ENCODE peak calls at places on chromosomes 11 and 22, in seven cellular contexts. One of them, this sample, is unnamed.
A peak's percentile ranks its signal among the peaks of the same experiment; 100 is the strongest.

GRCh38 chr11:71251761-71252433 is 480 bp downstream of the SHANK2 start:
- DNase-seq in cardiac muscle cell: peak; percentile 13
- DNase-seq in anterior cingulate cortex: no peak
- DNase-seq in neural crest cell: peak; percentile 57
- DNase-seq in GM19239: peak; percentile 79
- DNase-seq in HTR-8/SVneo: peak; percentile 44
- DNase-seq in EH: no peak
- DNase-seq in this sample: peak; percentile 63

GRCh38 chr11:128678017-128678416 is 15.9 kb upstream of the FLI1 start:
- DNase-seq in HTR-8/SVneo: no peak
- DNase-seq in anterior cingulate cortex: no peak
- DNase-seq in neural crest cell: no peak
- DNase-seq in cardiac muscle cell: no peak
- DNase-seq in GM19239: no peak
- DNase-seq in EH: peak; percentile 19
- DNase-seq in this sample: no peak

GRCh38 chr11:91299980-91300379 is 924.6 kb upstream of the FAT3 start:
- DNase-seq in neural crest cell: no peak
- DNase-seq in anterior cingulate cortex: no peak
- DNase-seq in GM19239: no peak
- DNase-seq in cardiac muscle cell: peak; percentile 1
- DNase-seq in EH: no peak
- DNase-seq in HTR-8/SVneo: peak; percentile 21
- DNase-seq in this sample: no peak

GRCh38 chr11:128582496-128583366 is 4.6 kb downstream of the ETS1 start:
- DNase-seq in EH: peak; percentile 94
- DNase-seq in HTR-8/SVneo: peak; percentile 60
- DNase-seq in neural crest cell: no peak
- DNase-seq in cardiac muscle cell: peak; percentile 92
- DNase-seq in anterior cingulate cortex: no peak
- DNase-seq in GM19239: no peak
- DNase-seq in this sample: no peak

GRCh38 chr11:68749501-68750196 is 1.7 kb downstream of the TESMIN start:
- DNase-seq in anterior cingulate cortex: no peak
- DNase-seq in HTR-8/SVneo: no peak
- DNase-seq in neural crest cell: peak; percentile 16
- DNase-seq in cardiac muscle cell: peak; percentile 20
- DNase-seq in EH: no peak
- DNase-seq in GM19239: no peak
- DNase-seq in this sample: peak; percentile 15

GRCh38 chr11:27722117-27722844 is 22.0 kb upstream of the BDNF start:
- DNase-seq in anterior cingulate cortex: no peak
- DNase-seq in HTR-8/SVneo: peak; percentile 41
- DNase-seq in cardiac muscle cell: peak; percentile 53
- DNase-seq in neural crest cell: peak; percentile 18
- DNase-seq in GM19239: no peak
- DNase-seq in EH: peak; percentile 67
- DNase-seq in this sample: peak; percentile 36

GRCh38 chr11:75565221-75565814 is 3.3 kb downstream of the SERPINH1 start:
- DNase-seq in anterior cingulate cortex: no peak
- DNase-seq in neural crest cell: no peak
- DNase-seq in cardiac muscle cell: peak; percentile 77
- DNase-seq in EH: peak; percentile 93
- DNase-seq in HTR-8/SVneo: peak; percentile 57
- DNase-seq in GM19239: no peak
- DNase-seq in this sample: no peak

GRCh38 chr22:40043086-40043485 is 48.3 kb downstream of the FAM83F start:
- DNase-seq in cardiac muscle cell: peak; percentile 81
- DNase-seq in EH: no peak
- DNase-seq in neural crest cell: no peak
- DNase-seq in anterior cingulate cortex: no peak
- DNase-seq in HTR-8/SVneo: no peak
- DNase-seq in GM19239: no peak
- DNase-seq in this sample: no peak

GRCh38 chr22:36171941-36172340 is 11.4 kb upstream of the APOL3 start:
- DNase-seq in cardiac muscle cell: no peak
- DNase-seq in GM19239: no peak
- DNase-seq in neural crest cell: no peak
- DNase-seq in anterior cingulate cortex: no peak
- DNase-seq in EH: no peak
- DNase-seq in HTR-8/SVneo: no peak
- DNase-seq in this sample: no peak

GRCh38 chr22:40499187-40499753 is 128.9 kb downstream of the SGSM3 start:
- DNase-seq in cardiac muscle cell: peak; percentile 97
- DNase-seq in EH: peak; percentile 99
- DNase-seq in neural crest cell: no peak
- DNase-seq in HTR-8/SVneo: peak; percentile 59
- DNase-seq in GM19239: peak; percentile 37
- DNase-seq in anterior cingulate cortex: no peak
- DNase-seq in this sample: no peak

GRCh38 chr11:94194712-94195111 is 66.1 kb downstream of the PANX1 start:
- DNase-seq in EH: no peak
- DNase-seq in HTR-8/SVneo: no peak
- DNase-seq in neural crest cell: no peak
- DNase-seq in cardiac muscle cell: no peak
- DNase-seq in anterior cingulate cortex: no peak
- DNase-seq in GM19239: no peak
- DNase-seq in this sample: no peak

GRCh38 chr22:48431014-48431413 is 1396.7 kb downstream of the BRD1 start:
- DNase-seq in neural crest cell: no peak
- DNase-seq in anterior cingulate cortex: no peak
- DNase-seq in cardiac muscle cell: no peak
- DNase-seq in GM19239: no peak
- DNase-seq in EH: no peak
- DNase-seq in HTR-8/SVneo: no peak
- DNase-seq in this sample: no peak

GRCh38 chr11:131663403-131664200 is 293.2 kb downstream of the NTM start:
- DNase-seq in neural crest cell: no peak
- DNase-seq in HTR-8/SVneo: no peak
- DNase-seq in anterior cingulate cortex: peak; percentile 74
- DNase-seq in cardiac muscle cell: no peak
- DNase-seq in EH: no peak
- DNase-seq in GM19239: no peak
- DNase-seq in this sample: no peak

GRCh38 chr11:117884994-117885393 is 8.5 kb upstream of the FXYD6 start:
- DNase-seq in anterior cingulate cortex: no peak
- DNase-seq in EH: no peak
- DNase-seq in cardiac muscle cell: peak; percentile 40
- DNase-seq in GM19239: no peak
- DNase-seq in neural crest cell: no peak
- DNase-seq in HTR-8/SVneo: no peak
- DNase-seq in this sample: no peak

GRCh38 chr11:15106201-15106965 is 8.3 kb upstream of the INSC start:
- DNase-seq in cardiac muscle cell: peak; percentile 43
- DNase-seq in anterior cingulate cortex: no peak
- DNase-seq in EH: peak; percentile 81
- DNase-seq in neural crest cell: no peak
- DNase-seq in GM19239: no peak
- DNase-seq in HTR-8/SVneo: no peak
- DNase-seq in this sample: no peak

GRCh38 chr11:10943968-10944367 is 86.1 kb upstream of the ZBED5 start:
- DNase-seq in anterior cingulate cortex: no peak
- DNase-seq in neural crest cell: no peak
- DNase-seq in cardiac muscle cell: peak; percentile 80
- DNase-seq in HTR-8/SVneo: no peak
- DNase-seq in GM19239: no peak
- DNase-seq in EH: no peak
- DNase-seq in this sample: no peak

GRCh38 chr11:121630041-121630440 is 177.3 kb upstream of the SORL1-AS1 start:
- DNase-seq in cardiac muscle cell: peak; percentile 84
- DNase-seq in EH: peak; percentile 88
- DNase-seq in GM19239: no peak
- DNase-seq in anterior cingulate cortex: no peak
- DNase-seq in neural crest cell: no peak
- DNase-seq in HTR-8/SVneo: peak; percentile 41
- DNase-seq in this sample: no peak

GRCh38 chr11:113494021-113494420 is 18.8 kb upstream of the DRD2 start:
- DNase-seq in neural crest cell: no peak
- DNase-seq in EH: no peak
- DNase-seq in cardiac muscle cell: no peak
- DNase-seq in GM19239: no peak
- DNase-seq in anterior cingulate cortex: no peak
- DNase-seq in HTR-8/SVneo: no peak
- DNase-seq in this sample: no peak

GRCh38 chr11:83778598-83778997 is 492.4 kb upstream of the CCDC90B start:
- DNase-seq in anterior cingulate cortex: no peak
- DNase-seq in neural crest cell: no peak
- DNase-seq in EH: no peak
- DNase-seq in cardiac muscle cell: no peak
- DNase-seq in GM19239: no peak
- DNase-seq in HTR-8/SVneo: no peak
- DNase-seq in this sample: no peak

GRCh38 chr11:95647805-95648379 is 141.7 kb downstream of the FAM76B start:
- DNase-seq in neural crest cell: no peak
- DNase-seq in HTR-8/SVneo: no peak
- DNase-seq in cardiac muscle cell: no peak
- DNase-seq in GM19239: no peak
- DNase-seq in EH: no peak
- DNase-seq in anterior cingulate cortex: no peak
- DNase-seq in this sample: no peak

GRCh38 chr11:87290304-87290922 is 252.7 kb downstream of the TMEM135 start:
- DNase-seq in anterior cingulate cortex: no peak
- DNase-seq in neural crest cell: no peak
- DNase-seq in GM19239: peak; percentile 5
- DNase-seq in HTR-8/SVneo: peak; percentile 48
- DNase-seq in EH: peak; percentile 68
- DNase-seq in cardiac muscle cell: peak; percentile 79
- DNase-seq in this sample: peak; percentile 42

This sample was measured in neuronal stem cell.